ENCODE peak calls at places on chromosomes 4 and X, in nine cellular contexts. K, Y, G, W, M, L, A, X and C are unnamed samples.

GRCh38 chrX:153477039-153477438 is 6.7 kb upstream of the HAUS7 start:
- DNase-seq in K (no peak), Y (no peak), G (peak; percentile 81), W (no peak), M (peak; percentile 64), L (peak; percentile 15), A (peak; percentile 67), X (peak; percentile 65), C (no peak)

GRCh38 chrX:78652971-78653822 is 5.9 kb downstream of the RTL3 start:
- DNase-seq in K (no peak), Y (no peak), G (peak; percentile 68), W (no peak), M (peak; percentile 53), L (peak; percentile 91), A (peak; percentile 89), X (no peak), C (no peak)

GRCh38 chrX:30653415-30654131 is at the start of gene GK:
- DNase-seq in K (no peak), Y (peak; percentile 24), G (no peak), W (no peak), M (peak; percentile 27), L (peak; percentile 4), A (no peak), X (no peak), C (peak; percentile 59)

GRCh38 chr4:7811536-7812190 is 128.0 kb downstream of the AFAP1 start:
- DNase-seq in K (no peak), Y (no peak), G (no peak), W (no peak), M (peak; percentile 96), L (no peak), A (no peak), X (no peak), C (peak; percentile 49)

GRCh38 chr4:178784491-178784890 is 1342.3 kb upstream of the AGA start:
- DNase-seq in K (no peak), Y (no peak), G (no peak), W (no peak), M (no peak), L (peak; percentile 7), A (peak; percentile 40), X (no peak), C (no peak)

GRCh38 chrX:7514871-7515599 is 327.9 kb upstream of the VCX start:
- DNase-seq in K (no peak), Y (no peak), G (no peak), W (no peak), M (no peak), L (peak; percentile 71), A (no peak), X (no peak), C (no peak)

GRCh38 chr4:8703857-8704495 is 111.4 kb downstream of the CPZ start:
- DNase-seq in K (peak; percentile 55), Y (no peak), G (no peak), W (no peak), M (no peak), L (no peak), A (no peak), X (peak; percentile 7), C (peak; percentile 1)

GRCh38 chr4:1856920-1857699 is 1.2 kb upstream of the LETM1 start:
- DNase-seq in K (no peak), Y (no peak), G (no peak), W (no peak), M (peak; percentile 50), L (peak; percentile 32), A (no peak), X (peak; percentile 45), C (peak; percentile 46)

GRCh38 chr4:52290468-52290867 is 239.4 kb downstream of the SPATA18 start:
- DNase-seq in K (no peak), Y (no peak), G (no peak), W (no peak), M (no peak), L (no peak), A (no peak), X (no peak), C (no peak)

GRCh38 chr4:150381026-150381425 is 200.9 kb upstream of the MAB21L2 start:
- DNase-seq in K (no peak), Y (no peak), G (no peak), W (no peak), M (peak; percentile 5), L (no peak), A (no peak), X (no peak), C (no peak)

GRCh38 chr4:168743576-168743975 is 246.7 kb downstream of the PALLD start:
- DNase-seq in K (no peak), Y (no peak), G (peak; percentile 50), W (no peak), M (peak; percentile 36), L (no peak), A (peak; percentile 75), X (no peak), C (no peak)

GRCh38 chrX:114500622-114501021 is 83.3 kb upstream of the HTR2C start:
- DNase-seq in K (no peak), Y (no peak), G (peak; percentile 2), W (peak; percentile 4), M (no peak), L (no peak), A (no peak), X (no peak), C (no peak)

GRCh38 chr4:139785356-139785755 is 119.7 kb downstream of the MGST2 start:
- DNase-seq in K (no peak), Y (no peak), G (no peak), W (no peak), M (no peak), L (no peak), A (no peak), X (no peak), C (no peak)

GRCh38 chr4:8241895-8242696 is 27.5 kb upstream of the HTRA3 start:
- DNase-seq in K (peak; percentile 93), Y (peak; percentile 82), G (peak; percentile 91), W (peak; percentile 11), M (peak; percentile 97), L (peak; percentile 78), A (peak; percentile 92), X (peak; percentile 99), C (peak; percentile 89)

GRCh38 chrX:111854778-111855490 is 21.0 kb upstream of the TRPC5OS start:
- DNase-seq in K (no peak), Y (no peak), G (peak; percentile 19), W (no peak), M (no peak), L (peak; percentile 44), A (no peak), X (no peak), C (no peak)

GRCh38 chr4:128322311-128322710 is 34.7 kb upstream of the PGRMC2 start:
- DNase-seq in K (no peak), Y (no peak), G (no peak), W (no peak), M (no peak), L (peak; percentile 53), A (peak; percentile 23), X (no peak), C (no peak)

GRCh38 chrX:107894038-107894437 is 68.4 kb downstream of the MID2 start:
- DNase-seq in K (no peak), Y (no peak), G (peak; percentile 39), W (peak; percentile 65), M (peak; percentile 66), L (peak; percentile 48), A (peak; percentile 47), X (no peak), C (no peak)

GRCh38 chrX:15616531-15616930 is 15.8 kb upstream of the ACE2 start:
- DNase-seq in K (no peak), Y (no peak), G (no peak), W (no peak), M (no peak), L (no peak), A (no peak), X (no peak), C (peak; percentile 22)

GRCh38 chr4:34953145-34953799 is 1291.0 kb downstream of the ARAP2 start:
- DNase-seq in K (no peak), Y (peak; percentile 79), G (peak; percentile 51), W (no peak), M (no peak), L (peak; percentile 48), A (no peak), X (no peak), C (no peak)

GRCh38 chrX:30888526-30889146 is 418 bp downstream of the TAB3 start:
- DNase-seq in K (no peak), Y (no peak), G (no peak), W (no peak), M (peak; percentile 39), L (no peak), A (no peak), X (peak; percentile 43), C (peak; percentile 33)

GRCh38 chr4:102713096-102713495 is 47.7 kb downstream of the MANBA start:
- DNase-seq in K (no peak), Y (peak; percentile 59), G (peak; percentile 17), W (no peak), M (peak; percentile 36), L (no peak), A (no peak), X (no peak), C (peak; percentile 19)

GRCh38 chr4:149845643-149846208 is 30.1 kb upstream of the IQCM start:
- DNase-seq in K (no peak), Y (no peak), G (no peak), W (no peak), M (no peak), L (no peak), A (no peak), X (no peak), C (no peak)

GRCh38 chrX:107565916-107566602 is 62.3 kb upstream of the PRPS1 start:
- DNase-seq in K (no peak), Y (no peak), G (peak; percentile 68), W (no peak), M (no peak), L (no peak), A (peak; percentile 81), X (no peak), C (peak; percentile 51)

GRCh38 chr4:177444911-177445736 is 2.9 kb upstream of the AGA start:
- DNase-seq in K (no peak), Y (no peak), G (no peak), W (no peak), M (no peak), L (no peak), A (no peak), X (no peak), C (no peak)

GRCh38 chr4:116357758-116358157 is 727.6 kb downstream of the TRAM1L1 start:
- DNase-seq in K (no peak), Y (no peak), G (peak; percentile 62), W (no peak), M (no peak), L (peak; percentile 43), A (peak; percentile 65), X (no peak), C (no peak)

GRCh38 chr4:3447431-3448395 is 5.9 kb downstream of the HGFAC start:
- DNase-seq in K (no peak), Y (no peak), G (no peak), W (no peak), M (no peak), L (no peak), A (no peak), X (no peak), C (no peak)

GRCh38 chrX:107731831-107732502 is 43.6 kb downstream of the TSC22D3 start:
- DNase-seq in K (no peak), Y (no peak), G (peak; percentile 81), W (no peak), M (peak; percentile 65), L (peak; percentile 76), A (peak; percentile 85), X (no peak), C (peak; percentile 92)

GRCh38 chrX:47489507-47490275 is 6.7 kb upstream of the ZNF41 start:
- DNase-seq in K (no peak), Y (no peak), G (no peak), W (no peak), M (no peak), L (no peak), A (no peak), X (no peak), C (no peak)

GRCh38 chr4:158051401-158052235 is 121.2 kb downstream of the GASK1B start:
- DNase-seq in K (no peak), Y (no peak), G (peak; percentile 38), W (no peak), M (peak; percentile 96), L (peak; percentile 31), A (peak; percentile 90), X (no peak), C (peak; percentile 27)

GRCh38 chrX:39859991-39860861 is 237.5 kb downstream of the BCOR start:
- DNase-seq in K (no peak), Y (no peak), G (peak; percentile 87), W (no peak), M (peak; percentile 4), L (peak; percentile 82), A (peak; percentile 67), X (no peak), C (peak; percentile 25)

GRCh38 chr4:8745036-8745827 is 126.4 kb downstream of the HMX1 start:
- DNase-seq in K (peak; percentile 38), Y (peak; percentile 13), G (no peak), W (no peak), M (no peak), L (no peak), A (no peak), X (peak; percentile 37), C (no peak)